ENCODE peak calls at places on chromosomes 3 and 15, in four cellular contexts. One of them, this sample, is unnamed.

GRCh38 chr3:168342946-168343856 is 247.5 kb upstream of the GOLIM4 start:
- DNase-seq in HuH-7: no peak
- DNase-seq in endothelial cell: no peak
- DNase-seq in activated CD4-positive, alpha-beta T cell treated with anti-CD3 and anti-CD28 coated beads, Interleukin-2, amount 50 U/mL, for 24 hours: no peak
- DNase-seq in this sample: no peak

GRCh38 chr3:120793601-120794000 is 51.1 kb downstream of the GTF2E1 start:
- DNase-seq in HuH-7: no peak
- DNase-seq in endothelial cell: no peak
- DNase-seq in activated CD4-positive, alpha-beta T cell treated with anti-CD3 and anti-CD28 coated beads, Interleukin-2, amount 50 U/mL, for 24 hours: no peak
- DNase-seq in this sample: no peak

GRCh38 chr3:96657710-96658109 is 156.7 kb upstream of the EPHA6 start:
- DNase-seq in HuH-7: no peak
- DNase-seq in endothelial cell: no peak
- DNase-seq in activated CD4-positive, alpha-beta T cell treated with anti-CD3 and anti-CD28 coated beads, Interleukin-2, amount 50 U/mL, for 24 hours: no peak
- DNase-seq in this sample: peak

GRCh38 chr3:185400340-185400667 is 37.4 kb downstream of the MAP3K13 start:
- DNase-seq in HuH-7: no peak
- DNase-seq in endothelial cell: no peak
- DNase-seq in activated CD4-positive, alpha-beta T cell treated with anti-CD3 and anti-CD28 coated beads, Interleukin-2, amount 50 U/mL, for 24 hours: no peak
- DNase-seq in this sample: no peak

GRCh38 chr3:71583569-71584215 is at the start of gene FOXP1:
- DNase-seq in HuH-7: no peak
- DNase-seq in endothelial cell: peak
- DNase-seq in activated CD4-positive, alpha-beta T cell treated with anti-CD3 and anti-CD28 coated beads, Interleukin-2, amount 50 U/mL, for 24 hours: peak
- DNase-seq in this sample: peak

GRCh38 chr15:48330855-48331795 is at the start of gene DUT:
- DNase-seq in HuH-7: peak
- DNase-seq in endothelial cell: peak
- DNase-seq in activated CD4-positive, alpha-beta T cell treated with anti-CD3 and anti-CD28 coated beads, Interleukin-2, amount 50 U/mL, for 24 hours: peak
- DNase-seq in this sample: peak

GRCh38 chr3:12287727-12288465 is 974 bp upstream of the PPARG start:
- DNase-seq in HuH-7: peak
- DNase-seq in endothelial cell: peak
- DNase-seq in activated CD4-positive, alpha-beta T cell treated with anti-CD3 and anti-CD28 coated beads, Interleukin-2, amount 50 U/mL, for 24 hours: no peak
- DNase-seq in this sample: no peak

GRCh38 chr15:23467110-23467600 is 20.1 kb upstream of the GOLGA6L2 start:
- DNase-seq in HuH-7: peak
- DNase-seq in endothelial cell: no peak
- DNase-seq in activated CD4-positive, alpha-beta T cell treated with anti-CD3 and anti-CD28 coated beads, Interleukin-2, amount 50 U/mL, for 24 hours: no peak
- DNase-seq in this sample: no peak

GRCh38 chr3:11622846-11623550 is 20.7 kb downstream of the VGLL4 start:
- DNase-seq in HuH-7: peak
- DNase-seq in endothelial cell: no peak
- DNase-seq in activated CD4-positive, alpha-beta T cell treated with anti-CD3 and anti-CD28 coated beads, Interleukin-2, amount 50 U/mL, for 24 hours: no peak
- DNase-seq in this sample: no peak

GRCh38 chr3:71389911-71390573 is 193.5 kb downstream of the FOXP1 start:
- DNase-seq in HuH-7: no peak
- DNase-seq in endothelial cell: peak
- DNase-seq in activated CD4-positive, alpha-beta T cell treated with anti-CD3 and anti-CD28 coated beads, Interleukin-2, amount 50 U/mL, for 24 hours: peak
- DNase-seq in this sample: no peak

GRCh38 chr3:185867650-185868049 is 42.8 kb upstream of the IGF2BP2 start:
- DNase-seq in HuH-7: no peak
- DNase-seq in endothelial cell: no peak
- DNase-seq in activated CD4-positive, alpha-beta T cell treated with anti-CD3 and anti-CD28 coated beads, Interleukin-2, amount 50 U/mL, for 24 hours: no peak
- DNase-seq in this sample: no peak

GRCh38 chr3:196712514-196713413 is 587 bp downstream of the PIGX start:
- DNase-seq in HuH-7: peak
- DNase-seq in endothelial cell: no peak
- DNase-seq in activated CD4-positive, alpha-beta T cell treated with anti-CD3 and anti-CD28 coated beads, Interleukin-2, amount 50 U/mL, for 24 hours: peak
- DNase-seq in this sample: peak

GRCh38 chr15:31262143-31262530 is 64.5 kb upstream of the KLF13 start:
- DNase-seq in HuH-7: no peak
- DNase-seq in endothelial cell: no peak
- DNase-seq in activated CD4-positive, alpha-beta T cell treated with anti-CD3 and anti-CD28 coated beads, Interleukin-2, amount 50 U/mL, for 24 hours: no peak
- DNase-seq in this sample: no peak

GRCh38 chr3:62600033-62600432 is 226.7 kb upstream of the FEZF2 start:
- DNase-seq in HuH-7: no peak
- DNase-seq in endothelial cell: no peak
- DNase-seq in activated CD4-positive, alpha-beta T cell treated with anti-CD3 and anti-CD28 coated beads, Interleukin-2, amount 50 U/mL, for 24 hours: no peak
- DNase-seq in this sample: no peak

GRCh38 chr3:22779737-22780136 is 423.4 kb upstream of the UBE2E2 start:
- DNase-seq in HuH-7: no peak
- DNase-seq in endothelial cell: no peak
- DNase-seq in activated CD4-positive, alpha-beta T cell treated with anti-CD3 and anti-CD28 coated beads, Interleukin-2, amount 50 U/mL, for 24 hours: no peak
- DNase-seq in this sample: no peak

GRCh38 chr15:85094685-85095084 is 113.0 kb downstream of the PDE8A start:
- DNase-seq in HuH-7: no peak
- DNase-seq in endothelial cell: no peak
- DNase-seq in activated CD4-positive, alpha-beta T cell treated with anti-CD3 and anti-CD28 coated beads, Interleukin-2, amount 50 U/mL, for 24 hours: no peak
- DNase-seq in this sample: no peak

GRCh38 chr3:170469151-170470062 is 50.7 kb downstream of the CLDN11 start:
- DNase-seq in HuH-7: no peak
- DNase-seq in endothelial cell: no peak
- DNase-seq in activated CD4-positive, alpha-beta T cell treated with anti-CD3 and anti-CD28 coated beads, Interleukin-2, amount 50 U/mL, for 24 hours: no peak
- DNase-seq in this sample: peak

GRCh38 chr3:126355777-126356372 is 1.3 kb downstream of the KLF15 start:
- DNase-seq in HuH-7: peak
- DNase-seq in endothelial cell: peak
- DNase-seq in activated CD4-positive, alpha-beta T cell treated with anti-CD3 and anti-CD28 coated beads, Interleukin-2, amount 50 U/mL, for 24 hours: no peak
- DNase-seq in this sample: no peak

GRCh38 chr3:51684971-51685751 is 14.1 kb downstream of the TEX264 start:
- DNase-seq in HuH-7: no peak
- DNase-seq in endothelial cell: no peak
- DNase-seq in activated CD4-positive, alpha-beta T cell treated with anti-CD3 and anti-CD28 coated beads, Interleukin-2, amount 50 U/mL, for 24 hours: no peak
- DNase-seq in this sample: no peak

GRCh38 chr3:89697321-89697916 is 590.0 kb downstream of the EPHA3 start:
- DNase-seq in HuH-7: no peak
- DNase-seq in endothelial cell: no peak
- DNase-seq in activated CD4-positive, alpha-beta T cell treated with anti-CD3 and anti-CD28 coated beads, Interleukin-2, amount 50 U/mL, for 24 hours: no peak
- DNase-seq in this sample: no peak

GRCh38 chr3:70431906-70432305 is 119.5 kb upstream of the MDFIC2 start:
- DNase-seq in HuH-7: no peak
- DNase-seq in endothelial cell: no peak
- DNase-seq in activated CD4-positive, alpha-beta T cell treated with anti-CD3 and anti-CD28 coated beads, Interleukin-2, amount 50 U/mL, for 24 hours: no peak
- DNase-seq in this sample: no peak

GRCh38 chr15:78205337-78205736 is 29.0 kb downstream of the ACSBG1 start:
- DNase-seq in HuH-7: no peak
- DNase-seq in endothelial cell: no peak
- DNase-seq in activated CD4-positive, alpha-beta T cell treated with anti-CD3 and anti-CD28 coated beads, Interleukin-2, amount 50 U/mL, for 24 hours: no peak
- DNase-seq in this sample: no peak

GRCh38 chr3:73547427-73548036 is 77.2 kb downstream of the PDZRN3 start:
- DNase-seq in HuH-7: no peak
- DNase-seq in endothelial cell: no peak
- DNase-seq in activated CD4-positive, alpha-beta T cell treated with anti-CD3 and anti-CD28 coated beads, Interleukin-2, amount 50 U/mL, for 24 hours: no peak
- DNase-seq in this sample: no peak

GRCh38 chr3:23874359-23875120 is 42.2 kb downstream of the NKIRAS1 start:
- DNase-seq in HuH-7: no peak
- DNase-seq in endothelial cell: no peak
- DNase-seq in activated CD4-positive, alpha-beta T cell treated with anti-CD3 and anti-CD28 coated beads, Interleukin-2, amount 50 U/mL, for 24 hours: no peak
- DNase-seq in this sample: no peak

GRCh38 chr3:151537751-151538150 is 76.9 kb upstream of the IGSF10 start:
- DNase-seq in HuH-7: no peak
- DNase-seq in endothelial cell: no peak
- DNase-seq in activated CD4-positive, alpha-beta T cell treated with anti-CD3 and anti-CD28 coated beads, Interleukin-2, amount 50 U/mL, for 24 hours: no peak
- DNase-seq in this sample: no peak

GRCh38 chr3:50322386-50323091 is at the start of gene HYAL2:
- DNase-seq in HuH-7: no peak
- DNase-seq in endothelial cell: peak
- DNase-seq in activated CD4-positive, alpha-beta T cell treated with anti-CD3 and anti-CD28 coated beads, Interleukin-2, amount 50 U/mL, for 24 hours: no peak
- DNase-seq in this sample: no peak